ENCODE peak calls at places on chromosomes 7 and 10, in eight cellular contexts. R is stimulated activated CD8-positive, alpha-beta memory T cell treated with anti-CD3 and anti-CD28 coated beads, Interleukin-2, amount 100 ng/mL, for 1 hour; A is stimulated activated CD4-positive, alpha-beta T cell treated with anti-CD3 and anti-CD28 coated beads, TNF-alpha, amount 100 ng/mL, for 4 hours; E is IMR-90; N is hypothalamus; M is NB4; F is T47D; O is A549. L is an unnamed sample.

GRCh38 chr7:130154131-130154500 is 51.1 kb downstream of the TMEM209 start:
- DNase-seq in A (no peak), N (no peak), E (no peak), O (no peak), F (peak), M (no peak), R (no peak), L (no peak)

GRCh38 chr7:76262683-76263402 is 39.6 kb upstream of the HSPB1 start:
- DNase-seq in N (peak), O (peak), A (no peak), F (peak), R (no peak), M (peak), E (peak), L (peak)

GRCh38 chr7:93632371-93632770 is 57.8 kb upstream of the CALCR start:
- DNase-seq in E (no peak), A (no peak), O (no peak), F (no peak), R (no peak), N (no peak), M (no peak), L (no peak)

GRCh38 chr7:50558380-50559051 is 6.7 kb downstream of the DDC start:
- DNase-seq in O (no peak), M (no peak), A (no peak), E (no peak), F (no peak), N (no peak), R (no peak), L (no peak)

GRCh38 chr10:122245136-122245535 is 26.0 kb upstream of the BTBD16 start:
- DNase-seq in M (no peak), A (no peak), N (no peak), O (no peak), F (no peak), E (no peak), R (no peak), L (no peak)

GRCh38 chr7:148567524-148567923 is 23.0 kb upstream of the C7orf33 start:
- DNase-seq in F (no peak), N (no peak), E (no peak), A (no peak), O (no peak), R (no peak), M (no peak), L (no peak)

GRCh38 chr10:972763-973162 is 15.5 kb upstream of the GTPBP4 start:
- DNase-seq in R (no peak), N (no peak), F (no peak), E (no peak), M (no peak), A (no peak), O (no peak), L (no peak)

GRCh38 chr7:141920281-141920680 is 4.1 kb downstream of the OR9A4 start:
- DNase-seq in R (no peak), N (no peak), O (no peak), F (no peak), E (no peak), A (no peak), M (no peak), L (peak)

GRCh38 chr7:12475362-12476063 is 71.8 kb upstream of the VWDE start:
- DNase-seq in R (no peak), N (no peak), E (peak), F (no peak), M (no peak), A (no peak), O (no peak), L (peak)

GRCh38 chr10:117480097-117480496 is 62.4 kb upstream of the EMX2 start:
- DNase-seq in A (no peak), E (no peak), N (no peak), F (peak), M (no peak), O (no peak), R (no peak), L (no peak)

GRCh38 chr10:90806677-90807076 is 51.2 kb downstream of the HTR7 start:
- DNase-seq in R (no peak), E (no peak), N (no peak), A (no peak), M (no peak), F (no peak), O (no peak), L (no peak)

GRCh38 chr7:28804157-28804556 is 154.0 kb downstream of the TRIL start:
- DNase-seq in F (no peak), M (no peak), E (no peak), N (no peak), O (no peak), A (no peak), R (no peak), L (no peak)

GRCh38 chr7:130393799-130394411 is 13.6 kb downstream of the CPA1 start:
- DNase-seq in M (no peak), O (no peak), N (no peak), E (no peak), A (no peak), F (no peak), R (no peak), L (no peak)

GRCh38 chr7:54788664-54789063 is 29.7 kb upstream of the SEC61G start:
- DNase-seq in O (peak), M (peak), E (peak), N (no peak), F (peak), A (no peak), R (no peak), L (peak)

GRCh38 chr7:82080254-82080924 is 310.5 kb upstream of the HGF start:
- DNase-seq in N (no peak), F (no peak), O (no peak), A (no peak), M (no peak), E (peak), R (no peak), L (no peak)

GRCh38 chr10:60573342-60573741 is 183.7 kb upstream of the ANK3 start:
- DNase-seq in F (no peak), O (no peak), N (no peak), R (no peak), E (no peak), A (peak), M (no peak), L (no peak)

GRCh38 chr7:27689045-27689877 is 26.6 kb upstream of the HIBADH start:
- DNase-seq in M (peak), O (no peak), R (no peak), F (peak), E (peak), A (no peak), N (no peak), L (peak)

GRCh38 chr7:77453531-77453930 is 37.4 kb upstream of the GSAP start:
- DNase-seq in F (peak), E (peak), R (no peak), N (no peak), A (no peak), M (no peak), O (no peak), L (no peak)

GRCh38 chr7:98133181-98133580 is 26.5 kb downstream of the LMTK2 start:
- DNase-seq in N (no peak), F (no peak), M (peak), A (no peak), E (no peak), R (no peak), O (no peak), L (no peak)

GRCh38 chr10:68318331-68319059 is 13.4 kb upstream of the HNRNPH3 start:
- DNase-seq in F (no peak), E (no peak), N (no peak), A (no peak), M (no peak), O (no peak), R (no peak), L (no peak)

GRCh38 chr7:102433319-102434038 is at the start of gene ORAI2:
- DNase-seq in F (peak), O (peak), R (peak), E (peak), N (peak), M (peak), A (peak), L (peak)

GRCh38 chr10:59606551-59606961 is 103.1 kb downstream of the SLC16A9 start:
- DNase-seq in A (no peak), O (no peak), N (no peak), E (peak), R (no peak), F (no peak), M (no peak), L (peak)

GRCh38 chr7:85681241-85681640 is 494.4 kb upstream of the SEMA3D start:
- DNase-seq in N (no peak), A (no peak), M (no peak), R (no peak), O (no peak), F (no peak), E (no peak), L (no peak)

GRCh38 chr7:5421626-5422323 is 1.9 kb downstream of the TNRC18 start:
- DNase-seq in F (peak), N (no peak), R (no peak), O (peak), E (peak), M (peak), A (no peak), L (no peak)

GRCh38 chr10:35565602-35566061 is 39.5 kb upstream of the GJD4 start:
- DNase-seq in E (peak), O (no peak), R (no peak), M (no peak), A (no peak), N (no peak), F (no peak), L (no peak)

GRCh38 chr10:60524541-60524940 is 134.9 kb upstream of the ANK3 start:
- DNase-seq in E (peak), A (no peak), F (no peak), N (no peak), O (no peak), R (no peak), M (peak), L (no peak)

GRCh38 chr10:22931948-22932347 is 4.1 kb downstream of the ARMC3 start:
- DNase-seq in N (no peak), E (peak), A (no peak), M (no peak), R (no peak), F (no peak), O (no peak), L (peak)

GRCh38 chr7:77846317-77847092 is 47.9 kb downstream of the PHTF2 start:
- DNase-seq in F (no peak), N (no peak), M (no peak), A (no peak), O (no peak), E (no peak), R (no peak), L (no peak)

GRCh38 chr10:48192916-48193450 is 81.5 kb downstream of the FRMPD2 start:
- DNase-seq in E (no peak), F (no peak), N (no peak), A (no peak), R (no peak), M (no peak), O (no peak), L (no peak)

GRCh38 chr10:74206727-74207126 is 55.7 kb downstream of the ADK start:
- DNase-seq in E (no peak), R (no peak), O (no peak), M (no peak), N (no peak), F (peak), A (no peak), L (no peak)

GRCh38 chr7:71343039-71343438 is 211.1 kb downstream of the GALNT17 start:
- DNase-seq in F (no peak), E (no peak), A (no peak), M (no peak), R (no peak), O (no peak), N (no peak), L (no peak)

GRCh38 chr7:91228927-91229326 is 35.3 kb upstream of the FZD1 start:
- DNase-seq in O (no peak), E (peak), F (no peak), M (no peak), R (no peak), N (no peak), A (no peak), L (no peak)

GRCh38 chr10:72086466-72087391 is 1.6 kb downstream of the SPOCK2 start:
- DNase-seq in N (no peak), F (no peak), R (peak), O (no peak), M (no peak), A (peak), E (peak), L (no peak)

GRCh38 chr7:36710186-36710813 is 14.0 kb downstream of the AOAH start:
- DNase-seq in O (no peak), N (no peak), A (no peak), R (no peak), E (no peak), M (no peak), F (no peak), L (no peak)

GRCh38 chr7:50864694-50865093 is 82.0 kb upstream of the GRB10 start:
- DNase-seq in N (no peak), A (no peak), E (no peak), M (no peak), R (no peak), O (no peak), F (no peak), L (no peak)

L was measured in RWPE1.